ENCODE peak calls at places on chromosome 20, in five cellular contexts. P, Z, T, M and G are unnamed samples.

GRCh38 chr20:63225082-63225454 is 9.1 kb upstream of the YTHDF1 start:
- DNase-seq in T (no peak), Z (no peak), P (no peak), M (no peak), G (no peak)

GRCh38 chr20:34980543-34981213 is 25.0 kb downstream of the MYH7B start:
- DNase-seq in M (peak), P (no peak), Z (no peak), T (no peak), G (no peak)

GRCh38 chr20:5171074-5171789 is 44.4 kb downstream of the CDS2 start:
- DNase-seq in P (no peak), Z (peak), M (no peak), T (peak), G (no peak)

GRCh38 chr20:53036992-53037391 is 64.8 kb downstream of the TSHZ2 start:
- DNase-seq in M (peak), P (no peak), Z (no peak), T (no peak), G (no peak)

GRCh38 chr20:51712501-51713212 is 55.5 kb downstream of the ATP9A start:
- DNase-seq in P (no peak), Z (peak), T (peak), M (no peak), G (no peak)

GRCh38 chr20:43821795-43822194 is 92.9 kb upstream of the TOX2 start:
- DNase-seq in T (no peak), P (no peak), Z (no peak), M (no peak), G (no peak)

GRCh38 chr20:32458837-32459220 is 100.7 kb downstream of the ASXL1 start:
- DNase-seq in P (no peak), T (no peak), M (peak), Z (no peak), G (no peak)

GRCh38 chr20:39040116-39040515 is 78.0 kb downstream of the DHX35 start:
- DNase-seq in P (no peak), T (no peak), Z (no peak), M (no peak), G (no peak)

GRCh38 chr20:61127311-61128044 is 124.6 kb upstream of the CDH4 start:
- DNase-seq in T (no peak), M (no peak), Z (no peak), P (no peak), G (no peak)

GRCh38 chr20:59010995-59011873 is 4.2 kb upstream of the CTSZ start:
- DNase-seq in Z (no peak), T (peak), M (no peak), P (peak), G (no peak)

GRCh38 chr20:63980317-63980805 is 571 bp upstream of the PRPF6 start:
- DNase-seq in P (no peak), Z (no peak), M (no peak), T (no peak), G (no peak)

GRCh38 chr20:25230177-25230831 is 17.6 kb upstream of the PYGB start:
- DNase-seq in T (no peak), Z (no peak), P (no peak), M (no peak), G (no peak)

GRCh38 chr20:31979713-31980426 is 11.9 kb downstream of the XKR7 start:
- DNase-seq in T (peak), M (no peak), P (no peak), Z (no peak), G (no peak)

GRCh38 chr20:54152227-54153040 is 21.4 kb downstream of the CYP24A1 start:
- DNase-seq in P (no peak), Z (no peak), T (peak), M (no peak), G (no peak)

GRCh38 chr20:12153616-12154015 is 235.9 kb downstream of the BTBD3 start:
- DNase-seq in P (no peak), M (no peak), T (peak), Z (no peak), G (no peak)

GRCh38 chr20:16624106-16624505 is 50.9 kb upstream of the KIF16B start:
- DNase-seq in T (no peak), P (no peak), Z (no peak), M (no peak), G (no peak)

GRCh38 chr20:38239406-38239805 is 21.1 kb downstream of the KIAA1755 start:
- DNase-seq in T (no peak), Z (no peak), P (no peak), M (no peak), G (no peak)

GRCh38 chr20:62646851-62647520 is 4.7 kb downstream of the SLCO4A1 start:
- DNase-seq in P (no peak), T (no peak), M (no peak), Z (no peak), G (no peak)

GRCh38 chr20:14622796-14623195 is 285.4 kb upstream of the FLRT3 start:
- DNase-seq in Z (no peak), M (no peak), T (peak), P (peak), G (no peak)

GRCh38 chr20:35947489-35947888 is 6.8 kb downstream of the SCAND1 start:
- DNase-seq in T (peak), M (peak), Z (no peak), P (no peak), G (no peak)

GRCh38 chr20:431012-431904 is 23.2 kb downstream of the RBCK1 start:
- DNase-seq in M (peak), T (peak), Z (peak), P (no peak), G (no peak)

GRCh38 chr20:36543187-36544133 is 2.1 kb downstream of the MYL9 start:
- DNase-seq in M (peak), P (no peak), T (peak), Z (peak), G (no peak)

GRCh38 chr20:34942301-34942700 is 13.3 kb downstream of the GSS start:
- DNase-seq in Z (no peak), M (no peak), P (no peak), T (no peak), G (no peak)

DNA sequence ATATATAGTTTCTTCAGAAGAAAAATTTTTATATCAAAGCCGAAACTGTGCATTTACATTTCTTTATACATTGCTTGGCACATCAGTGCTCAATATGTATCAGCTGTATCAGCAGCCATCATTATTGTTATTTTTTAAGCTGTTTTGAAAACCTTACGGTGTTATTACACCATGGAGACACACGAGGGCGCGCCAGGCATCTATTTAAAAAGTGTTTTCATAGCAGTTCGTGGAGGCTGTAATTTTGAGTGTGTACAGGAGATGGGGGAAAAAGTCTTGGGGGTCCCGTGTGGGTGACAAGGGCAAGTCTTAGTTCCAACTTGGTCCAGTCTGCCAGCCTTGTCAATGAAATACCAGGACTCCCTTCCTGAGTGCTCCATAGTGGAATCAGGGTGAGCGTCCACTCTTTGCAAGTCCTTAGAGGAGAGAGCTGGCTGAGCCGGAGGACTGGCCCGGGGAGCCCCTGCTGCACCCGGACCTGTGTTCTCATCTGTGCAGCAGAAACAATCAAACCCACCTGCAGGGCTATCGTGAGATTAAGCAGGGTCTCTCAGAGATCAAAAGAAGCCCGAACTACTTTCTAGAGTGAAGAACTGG is 43.3 kb downstream of the SLC2A10 start:
- DNase-seq in P (no peak), T (peak), M (peak), Z (peak), G (peak)
- TF ChIP-seq CTCF in P (peak), T (peak), M (peak), Z (peak), G (peak)

DNA sequence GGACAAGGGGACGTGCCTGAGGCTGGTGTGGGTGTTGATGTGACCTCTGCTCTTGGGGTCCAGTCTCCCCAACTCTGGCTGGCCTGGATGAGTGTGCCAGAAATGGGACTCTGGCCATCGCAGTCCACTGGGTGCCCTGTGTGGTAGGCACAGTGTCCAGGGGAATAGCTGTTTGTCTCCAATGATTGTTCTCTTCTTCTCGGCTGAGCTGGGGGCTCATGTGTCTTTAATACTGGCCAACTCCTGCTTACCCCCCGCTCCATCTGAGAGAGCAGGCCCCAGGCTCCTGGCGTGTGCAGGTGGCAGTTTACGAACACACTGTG is 45.0 kb downstream of the RBM38 start:
- DNase-seq in T (no peak), Z (no peak), M (no peak), P (no peak), G (no peak)
- TF ChIP-seq CTCF in T (no peak), Z (no peak), M (no peak), P (no peak), G (no peak)

GRCh38 chr20:10780901-10781300 is 107.1 kb upstream of the JAG1 start:
- DNase-seq in M (no peak), T (no peak), Z (no peak), P (no peak), G (no peak)
- TF ChIP-seq CTCF in M (no peak), T (no peak), Z (no peak), P (no peak), G (no peak)

GRCh38 chr20:48656661-48657211 is 171.1 kb downstream of the PREX1 start:
- DNase-seq in Z (no peak), P (no peak), T (no peak), M (no peak), G (no peak)
- TF ChIP-seq CTCF in Z (no peak), P (peak), T (peak), M (no peak), G (no peak)

GRCh38 chr20:3661060-3661820 is 2.0 kb downstream of the GFRA4 start:
- DNase-seq in P (no peak), M (no peak), T (no peak), Z (no peak), G (no peak)

GRCh38 chr20:3658708-3659491 is 4.3 kb downstream of the GFRA4 start:
- DNase-seq in T (no peak), M (no peak), P (no peak), Z (no peak), G (no peak)

GRCh38 chr20:3660262-3661059 is 2.7 kb downstream of the GFRA4 start:
- DNase-seq in P (no peak), Z (no peak), T (no peak), M (no peak), G (no peak)

GRCh38 chr20:3658019-3658707 is 5.0 kb downstream of the GFRA4 start:
- DNase-seq in T (no peak), Z (no peak), M (no peak), P (no peak), G (no peak)

DNA sequence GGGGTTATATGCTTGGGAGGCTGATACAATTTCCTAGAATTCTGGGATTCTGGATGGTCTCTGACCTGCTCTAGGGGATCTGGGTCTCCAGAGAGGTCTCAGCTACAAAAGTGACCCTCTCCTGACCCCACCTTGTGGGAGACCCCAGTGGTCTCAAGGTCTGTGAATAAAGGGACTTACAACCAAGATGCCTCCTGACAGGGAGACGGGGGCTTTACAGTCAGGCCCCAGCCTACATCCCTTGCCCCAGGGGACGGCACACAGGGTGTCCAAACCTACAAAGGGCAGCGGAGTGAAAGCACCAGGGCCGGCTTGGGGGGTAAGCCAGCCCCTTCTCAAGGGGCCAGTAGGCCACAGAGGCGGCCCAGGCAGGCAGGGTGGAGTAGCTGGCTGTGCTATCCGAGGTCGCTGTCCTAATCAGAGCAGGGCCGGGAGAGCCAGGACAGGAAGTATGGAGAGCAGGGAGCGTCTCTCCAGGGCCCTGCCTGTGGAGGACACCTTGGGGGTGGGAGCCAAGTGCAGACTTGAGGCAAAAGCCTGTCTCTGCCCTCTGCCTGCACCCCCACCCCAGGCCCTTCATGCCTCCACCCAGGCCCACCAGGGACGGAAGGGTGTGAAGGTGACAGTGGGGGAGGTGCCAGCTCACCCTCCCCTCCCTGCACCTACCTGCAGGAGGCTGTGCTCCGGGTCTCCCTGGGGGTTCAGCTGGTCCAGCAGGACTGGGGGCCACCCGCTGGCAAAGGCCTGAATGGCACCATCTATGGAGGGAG is 3.5 kb downstream of the GFRA4 start:
- DNase-seq in Z (no peak), T (no peak), M (no peak), P (no peak), G (no peak)
- TF ChIP-seq CTCF in Z (no peak), T (no peak), M (no peak), P (peak), G (no peak)

GRCh38 chr20:45444050-45444449 is 25.5 kb upstream of the WFDC2 start:
- DNase-seq in P (no peak), Z (no peak), M (no peak), T (no peak), G (no peak)

GRCh38 chr20:45448250-45448649 is 21.3 kb upstream of the WFDC2 start:
- DNase-seq in P (no peak), T (no peak), Z (no peak), M (no peak), G (no peak)

GRCh38 chr20:45449528-45449927 is 20.0 kb upstream of the WFDC2 start:
- DNase-seq in P (no peak), M (no peak), Z (no peak), T (no peak), G (no peak)

GRCh38 chr20:45441746-45442145 is 25.8 kb downstream of the PIGT start:
- DNase-seq in T (no peak), P (no peak), M (no peak), Z (no peak), G (no peak)

GRCh38 chr20:45445805-45446562 is 23.6 kb upstream of the WFDC2 start:
- DNase-seq in T (peak), Z (no peak), P (no peak), M (no peak), G (no peak)
- TF ChIP-seq CTCF in T (peak), Z (no peak), P (peak), M (peak), G (peak)